ENCODE peak calls at places on chromosomes 16 and 17, in five cellular contexts. N, V, B, S and H are unnamed samples.

GRCh38 chr16:8751481-8752311 is 45.7 kb downstream of the TMEM186 start:
- DNase-seq in N (no peak), B (no peak), S (no peak), V (peak; percentile 75), H (no peak)

GRCh38 chr16:27378871-27379580 is 22.9 kb upstream of the IL21R start:
- DNase-seq in S (no peak), N (no peak), B (no peak), V (no peak), H (no peak)

GRCh38 chr16:24986512-24987303 is 28.5 kb downstream of the ARHGAP17 start:
- DNase-seq in V (peak; percentile 67), B (no peak), N (no peak), S (no peak), H (peak; percentile 59)

GRCh38 chr17:48278755-48279491 is 151.1 kb downstream of the SKAP1 start:
- DNase-seq in S (no peak), V (no peak), N (no peak), B (no peak), H (no peak)

GRCh38 chr17:73901661-73902415 is 257.6 kb upstream of the SDK2 start:
- DNase-seq in V (peak; percentile 32), B (no peak), N (no peak), S (peak; percentile 41), H (peak; percentile 10)

GRCh38 chr17:82943751-82944150 is 103.9 kb upstream of the ZNF750 start:
- DNase-seq in B (no peak), S (no peak), N (no peak), V (no peak), H (no peak)

GRCh38 chr16:75120253-75120652 is 3.7 kb upstream of the LDHD start:
- DNase-seq in V (no peak), B (no peak), S (no peak), N (no peak), H (no peak)

GRCh38 chr17:33234930-33235685 is 58.0 kb downstream of the ASIC2 start:
- DNase-seq in N (peak; percentile 67), V (peak; percentile 95), S (no peak), B (peak; percentile 82), H (no peak)

GRCh38 chr17:80034977-80035686 is 540 bp downstream of the TBC1D16 start:
- DNase-seq in V (peak; percentile 41), B (no peak), S (peak; percentile 39), N (no peak), H (peak; percentile 29)

GRCh38 chr16:51211148-51211547 is 60.1 kb upstream of the SALL1 start:
- DNase-seq in S (no peak), B (no peak), V (no peak), N (no peak), H (no peak)

GRCh38 chr16:83974475-83974874 is 6.4 kb downstream of the NECAB2 start:
- DNase-seq in N (no peak), V (no peak), S (no peak), B (no peak), H (no peak)